ENCODE peak calls at places on chromosomes 16 and 17, in seven cellular contexts. One of them, this sample, is unnamed.

GRCh38 chr17:37382056-37382455 is 6.3 kb downstream of the C17orf78 start:
- DNase-seq in HCT116: no peak
- DNase-seq in HepG2: no peak
- DNase-seq in GM12878: no peak
- DNase-seq in SK-N-SH: no peak
- DNase-seq in H1: no peak
- DNase-seq in K562: no peak
- DNase-seq in this sample: no peak

GRCh38 chr17:14756469-14756868 is 455.6 kb downstream of the HS3ST3B1 start:
- DNase-seq in HCT116: no peak
- DNase-seq in HepG2: peak
- DNase-seq in GM12878: no peak
- DNase-seq in SK-N-SH: no peak
- DNase-seq in H1: no peak
- DNase-seq in K562: no peak
- DNase-seq in this sample: no peak

GRCh38 chr16:51181495-51181795 is 30.4 kb upstream of the SALL1 start:
- DNase-seq in HCT116: no peak
- DNase-seq in HepG2: no peak
- DNase-seq in GM12878: no peak
- DNase-seq in SK-N-SH: no peak
- DNase-seq in H1: peak
- DNase-seq in K562: no peak
- DNase-seq in this sample: no peak

GRCh38 chr17:33889079-33889478 is 366.0 kb upstream of the CCL2 start:
- DNase-seq in HCT116: no peak
- DNase-seq in HepG2: no peak
- DNase-seq in GM12878: no peak
- DNase-seq in SK-N-SH: no peak
- DNase-seq in H1: no peak
- DNase-seq in K562: peak
- DNase-seq in this sample: no peak

GRCh38 chr16:50692999-50693781 is at the start of gene NOD2:
- DNase-seq in HCT116: no peak
- DNase-seq in HepG2: no peak
- DNase-seq in GM12878: no peak
- DNase-seq in SK-N-SH: peak
- DNase-seq in H1: no peak
- DNase-seq in K562: peak
- DNase-seq in this sample: peak

GRCh38 chr16:1002399-1003161 is 21.0 kb downstream of the SOX8 start:
- DNase-seq in HCT116: peak
- DNase-seq in HepG2: peak
- DNase-seq in GM12878: no peak
- DNase-seq in SK-N-SH: no peak
- DNase-seq in H1: no peak
- DNase-seq in K562: peak
- DNase-seq in this sample: peak

GRCh38 chr17:34797724-34798123 is 163.5 kb downstream of the CCT6B start:
- DNase-seq in HCT116: no peak
- DNase-seq in HepG2: peak
- DNase-seq in GM12878: no peak
- DNase-seq in SK-N-SH: no peak
- DNase-seq in H1: peak
- DNase-seq in K562: peak
- DNase-seq in this sample: peak

GRCh38 chr16:1163567-1164055 is 10.7 kb downstream of the CACNA1H start:
- DNase-seq in HCT116: no peak
- DNase-seq in HepG2: no peak
- DNase-seq in GM12878: no peak
- DNase-seq in SK-N-SH: no peak
- DNase-seq in H1: no peak
- DNase-seq in K562: no peak
- DNase-seq in this sample: no peak

GRCh38 chr17:73650147-73650546 is 5.9 kb upstream of the SDK2 start:
- DNase-seq in HCT116: no peak
- DNase-seq in HepG2: no peak
- DNase-seq in GM12878: no peak
- DNase-seq in SK-N-SH: peak
- DNase-seq in H1: no peak
- DNase-seq in K562: no peak
- DNase-seq in this sample: peak

GRCh38 chr16:67228905-67229304 is 2.0 kb downstream of the TMEM208 start:
- DNase-seq in HCT116: no peak
- DNase-seq in HepG2: no peak
- DNase-seq in GM12878: no peak
- DNase-seq in SK-N-SH: no peak
- DNase-seq in H1: no peak
- DNase-seq in K562: no peak
- DNase-seq in this sample: no peak

GRCh38 chr17:82117139-82118090 is 19.4 kb upstream of the FASN start:
- DNase-seq in HCT116: no peak
- DNase-seq in HepG2: peak
- DNase-seq in GM12878: no peak
- DNase-seq in SK-N-SH: peak
- DNase-seq in H1: no peak
- DNase-seq in K562: no peak
- DNase-seq in this sample: no peak

GRCh38 chr16:21997693-21998480 is 3.0 kb downstream of the PDZD9 start:
- DNase-seq in HCT116: no peak
- DNase-seq in HepG2: no peak
- DNase-seq in GM12878: no peak
- DNase-seq in SK-N-SH: no peak
- DNase-seq in H1: no peak
- DNase-seq in K562: no peak
- DNase-seq in this sample: no peak

GRCh38 chr17:36755586-36755985 is 154.2 kb downstream of the MRM1 start:
- DNase-seq in HCT116: peak
- DNase-seq in HepG2: peak
- DNase-seq in GM12878: no peak
- DNase-seq in SK-N-SH: peak
- DNase-seq in H1: peak
- DNase-seq in K562: peak
- DNase-seq in this sample: peak

GRCh38 chr17:75383842-75384195 is 21.7 kb downstream of the GRB2 start:
- DNase-seq in HCT116: no peak
- DNase-seq in HepG2: no peak
- DNase-seq in GM12878: no peak
- DNase-seq in SK-N-SH: no peak
- DNase-seq in H1: no peak
- DNase-seq in K562: no peak
- DNase-seq in this sample: no peak

GRCh38 chr17:78828470-78829185 is 12.0 kb downstream of the USP36 start:
- DNase-seq in HCT116: peak
- DNase-seq in HepG2: no peak
- DNase-seq in GM12878: no peak
- DNase-seq in SK-N-SH: peak
- DNase-seq in H1: no peak
- DNase-seq in K562: no peak
- DNase-seq in this sample: peak

GRCh38 chr17:49496183-49496865 is 1.2 kb downstream of the NGFR start:
- DNase-seq in HCT116: no peak
- DNase-seq in HepG2: no peak
- DNase-seq in GM12878: no peak
- DNase-seq in SK-N-SH: peak
- DNase-seq in H1: no peak
- DNase-seq in K562: peak
- DNase-seq in this sample: peak

GRCh38 chr17:37818689-37819088 is 73.8 kb upstream of the HNF1B start:
- DNase-seq in HCT116: peak
- DNase-seq in HepG2: no peak
- DNase-seq in GM12878: no peak
- DNase-seq in SK-N-SH: no peak
- DNase-seq in H1: no peak
- DNase-seq in K562: no peak
- DNase-seq in this sample: no peak

GRCh38 chr17:82107341-82107860 is 9.4 kb upstream of the FASN start:
- DNase-seq in HCT116: no peak
- DNase-seq in HepG2: peak
- DNase-seq in GM12878: no peak
- DNase-seq in SK-N-SH: peak
- DNase-seq in H1: no peak
- DNase-seq in K562: no peak
- DNase-seq in this sample: peak

GRCh38 chr17:28518132-28518531 is 12.0 kb downstream of the FOXN1 start:
- DNase-seq in HCT116: no peak
- DNase-seq in HepG2: no peak
- DNase-seq in GM12878: no peak
- DNase-seq in SK-N-SH: no peak
- DNase-seq in H1: no peak
- DNase-seq in K562: no peak
- DNase-seq in this sample: no peak

GRCh38 chr17:27457405-27457730 is 1.1 kb downstream of the KSR1 start:
- DNase-seq in HCT116: no peak
- DNase-seq in HepG2: no peak
- DNase-seq in GM12878: no peak
- DNase-seq in SK-N-SH: no peak
- DNase-seq in H1: no peak
- DNase-seq in K562: no peak
- DNase-seq in this sample: no peak

GRCh38 chr16:59601452-59601851 is 867.3 kb upstream of the GOT2 start:
- DNase-seq in HCT116: no peak
- DNase-seq in HepG2: no peak
- DNase-seq in GM12878: no peak
- DNase-seq in SK-N-SH: no peak
- DNase-seq in H1: no peak
- DNase-seq in K562: no peak
- DNase-seq in this sample: no peak

GRCh38 chr16:9836118-9836736 is 346.0 kb downstream of the GRIN2A start:
- DNase-seq in HCT116: no peak
- DNase-seq in HepG2: no peak
- DNase-seq in GM12878: no peak
- DNase-seq in SK-N-SH: no peak
- DNase-seq in H1: no peak
- DNase-seq in K562: peak
- DNase-seq in this sample: peak

GRCh38 chr17:55588858-55589257 is 77.6 kb upstream of the SMIM36 start:
- DNase-seq in HCT116: no peak
- DNase-seq in HepG2: no peak
- DNase-seq in GM12878: no peak
- DNase-seq in SK-N-SH: no peak
- DNase-seq in H1: no peak
- DNase-seq in K562: no peak
- DNase-seq in this sample: no peak

GRCh38 chr17:49708515-49709161 is 874 bp upstream of the SLC35B1 start:
- DNase-seq in HCT116: no peak
- DNase-seq in HepG2: no peak
- DNase-seq in GM12878: no peak
- DNase-seq in SK-N-SH: no peak
- DNase-seq in H1: no peak
- DNase-seq in K562: peak
- DNase-seq in this sample: no peak

DNA sequence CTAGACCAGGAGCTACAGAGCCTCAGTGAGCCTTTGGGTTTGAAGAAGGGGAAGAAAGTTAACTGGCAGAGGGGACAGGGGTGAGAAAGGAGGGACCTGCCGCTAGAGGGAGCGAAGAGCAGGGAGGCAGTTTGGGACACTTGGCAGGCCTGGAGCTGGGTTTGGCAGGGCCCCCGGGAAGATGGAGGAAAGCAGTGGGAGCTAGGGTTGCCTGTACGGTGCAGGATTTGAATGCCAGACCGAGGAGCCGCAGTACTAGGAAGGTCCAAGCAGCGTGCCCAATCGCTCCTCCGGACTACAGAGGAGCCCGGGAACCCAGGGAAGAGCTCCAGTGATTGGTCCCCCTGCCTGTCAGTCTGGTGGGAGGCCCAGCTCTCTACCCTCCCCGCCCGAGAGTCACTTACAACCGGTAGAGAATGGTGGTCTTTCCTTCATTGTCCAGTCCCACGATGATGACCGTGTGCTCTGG is 1.3 kb downstream of the ARL5C start:
- DNase-seq in HCT116: peak
- DNase-seq in HepG2: peak
- DNase-seq in GM12878: peak
- DNase-seq in SK-N-SH: peak
- DNase-seq in H1: peak
- DNase-seq in K562: peak
- DNase-seq in this sample: peak
- TF ChIP-seq JUND in HCT116: no peak
- TF ChIP-seq JUND in HepG2: no peak
- TF ChIP-seq JUND in GM12878: no peak
- TF ChIP-seq JUND in SK-N-SH: no peak
- TF ChIP-seq JUND in H1: no peak
- TF ChIP-seq JUND in K562: no peak
- TF ChIP-seq JUND in this sample: no peak

GRCh38 chr16:72935896-72936295 is 112.0 kb downstream of the ZFHX3 start:
- DNase-seq in HCT116: no peak
- DNase-seq in HepG2: no peak
- DNase-seq in GM12878: no peak
- DNase-seq in SK-N-SH: no peak
- DNase-seq in H1: no peak
- DNase-seq in K562: no peak
- DNase-seq in this sample: no peak
- TF ChIP-seq JUND in HCT116: no peak
- TF ChIP-seq JUND in HepG2: no peak
- TF ChIP-seq JUND in GM12878: no peak
- TF ChIP-seq JUND in SK-N-SH: no peak
- TF ChIP-seq JUND in H1: no peak
- TF ChIP-seq JUND in K562: no peak
- TF ChIP-seq JUND in this sample: no peak

GRCh38 chr17:4074831-4075495 is 67.9 kb downstream of the ZZEF1 start:
- DNase-seq in HCT116: peak
- DNase-seq in HepG2: peak
- DNase-seq in GM12878: peak
- DNase-seq in SK-N-SH: peak
- DNase-seq in H1: no peak
- DNase-seq in K562: peak
- DNase-seq in this sample: peak
- TF ChIP-seq JUND in HCT116: no peak
- TF ChIP-seq JUND in HepG2: no peak
- TF ChIP-seq JUND in GM12878: no peak
- TF ChIP-seq JUND in SK-N-SH: no peak
- TF ChIP-seq JUND in H1: no peak
- TF ChIP-seq JUND in K562: no peak
- TF ChIP-seq JUND in this sample: no peak

DNA sequence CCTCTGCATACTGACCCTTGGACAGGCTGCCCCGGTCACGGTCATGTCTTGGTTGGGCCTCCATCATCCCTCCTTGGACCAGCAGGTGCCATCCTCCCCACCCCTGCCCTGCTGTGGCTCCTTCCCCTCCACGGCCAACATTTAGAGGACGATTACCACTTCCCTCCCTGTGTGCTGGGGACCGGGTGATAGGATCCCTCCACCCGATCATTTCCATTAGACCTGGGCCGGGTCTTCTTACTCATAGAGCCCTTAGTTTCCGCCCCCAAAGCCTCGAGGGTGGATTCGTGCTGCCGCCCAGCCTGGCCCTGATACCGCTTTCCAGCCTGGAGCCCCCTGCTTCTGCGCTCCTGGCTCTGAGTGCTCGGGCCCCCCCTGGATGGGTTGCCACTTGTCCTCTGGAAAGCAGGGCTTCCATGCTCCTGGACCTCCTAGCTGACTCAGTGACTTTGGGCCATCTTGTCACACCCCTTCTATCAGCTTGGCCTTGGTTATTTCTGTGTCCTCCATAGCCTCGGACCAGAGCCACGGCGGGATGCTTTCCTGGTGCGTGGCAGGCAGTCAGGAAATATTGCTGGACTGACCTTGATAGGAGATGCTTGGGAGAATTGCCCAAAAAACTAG is 171.4 kb downstream of the SEC14L1 start:
- DNase-seq in HCT116: no peak
- DNase-seq in HepG2: no peak
- DNase-seq in GM12878: no peak
- DNase-seq in SK-N-SH: peak
- DNase-seq in H1: no peak
- DNase-seq in K562: no peak
- DNase-seq in this sample: no peak
- TF ChIP-seq JUND in HCT116: no peak
- TF ChIP-seq JUND in HepG2: no peak
- TF ChIP-seq JUND in GM12878: no peak
- TF ChIP-seq JUND in SK-N-SH: no peak
- TF ChIP-seq JUND in H1: no peak
- TF ChIP-seq JUND in K562: no peak
- TF ChIP-seq JUND in this sample: no peak

This sample was measured in T47D.